ENCODE peak calls at places on chromosomes 2 and 18, in five cellular contexts. X is psoas muscle, A is colonic mucosa, W is mammary epithelial cell, K is cardiac muscle cell. C is an unnamed sample.

GRCh38 chr2:27051902-27052645 is 606 bp downstream of the AGBL5 start:
- DNase-seq in X (peak), A (peak), W (no peak), K (peak), C (no peak)

GRCh38 chr18:21820811-21821143 is 80.2 kb downstream of the MIB1 start:
- DNase-seq in X (no peak), A (no peak), W (no peak), K (no peak), C (no peak)

GRCh38 chr2:68272246-68272987 is 20.1 kb upstream of the PPP3R1 start:
- DNase-seq in X (no peak), A (no peak), W (no peak), K (no peak), C (no peak)

GRCh38 chr2:173589604-173590277 is 235.1 kb downstream of the CDCA7 start:
- DNase-seq in X (peak), A (no peak), W (peak), K (no peak), C (peak)

GRCh38 chr18:24234850-24235418 is 96.1 kb downstream of the CABYR start:
- DNase-seq in X (no peak), A (no peak), W (no peak), K (peak), C (no peak)

GRCh38 chr18:23519725-23520124 is 16.4 kb downstream of the RMC1 start:
- DNase-seq in X (no peak), A (no peak), W (no peak), K (no peak), C (no peak)

GRCh38 chr2:120541553-120541932 is 194.1 kb upstream of the GLI2 start:
- DNase-seq in X (peak), A (no peak), W (no peak), K (no peak), C (no peak)

GRCh38 chr18:56789004-56789888 is 138.1 kb downstream of the WDR7 start:
- DNase-seq in X (no peak), A (peak), W (peak), K (peak), C (peak)

GRCh38 chr2:44582363-44583008 is 220.7 kb downstream of the CAMKMT start:
- DNase-seq in X (no peak), A (no peak), W (peak), K (no peak), C (peak)

GRCh38 chr2:86038291-86039081 is 67.2 kb downstream of the POLR1A start:
- DNase-seq in X (no peak), A (peak), W (no peak), K (no peak), C (no peak)

GRCh38 chr2:1553671-1554295 is 140.5 kb downstream of the TPO start:
- DNase-seq in X (no peak), A (no peak), W (peak), K (no peak), C (peak)

GRCh38 chr2:67436221-67436620 is 39.1 kb downstream of the ETAA1 start:
- DNase-seq in X (no peak), A (no peak), W (no peak), K (no peak), C (no peak)

GRCh38 chr2:156635646-156636045 is 199.5 kb downstream of the GPD2 start:
- DNase-seq in X (no peak), A (no peak), W (no peak), K (no peak), C (no peak)

GRCh38 chr2:43032894-43033270 is 193.5 kb downstream of the ZFP36L2 start:
- DNase-seq in X (no peak), A (no peak), W (no peak), K (no peak), C (no peak)

GRCh38 chr18:23887493-23887892 is 127.1 kb upstream of the TTC39C start:
- DNase-seq in X (no peak), A (no peak), W (peak), K (no peak), C (no peak)

GRCh38 chr2:127407661-127408003 is 10.6 kb upstream of the PROC start:
- DNase-seq in X (no peak), A (no peak), W (no peak), K (no peak), C (no peak)

GRCh38 chr2:3656762-3657691 is 973 bp upstream of the ALLC start:
- DNase-seq in X (no peak), A (no peak), W (no peak), K (no peak), C (no peak)

GRCh38 chr18:64119916-64120315 is 29.0 kb downstream of the LINC00305 start:
- DNase-seq in X (no peak), A (no peak), W (no peak), K (peak), C (no peak)

GRCh38 chr2:157839162-157839801 is 36.8 kb downstream of the ACVR1 start:
- DNase-seq in X (peak), A (no peak), W (no peak), K (peak), C (no peak)

GRCh38 chr2:67984600-67984999 is 78.2 kb downstream of the C1D start:
- DNase-seq in X (no peak), A (no peak), W (no peak), K (no peak), C (no peak)

GRCh38 chr2:201111096-201111495 is 4.9 kb upstream of the CFLAR start:
- DNase-seq in X (no peak), A (no peak), W (no peak), K (no peak), C (no peak)

GRCh38 chr2:45843136-45843535 is 191.7 kb downstream of the PRKCE start:
- DNase-seq in X (no peak), A (no peak), W (no peak), K (no peak), C (no peak)

GRCh38 chr2:178195390-178196166 is 1.3 kb downstream of the OSBPL6 start:
- DNase-seq in X (no peak), A (no peak), W (no peak), K (no peak), C (no peak)
- H3K27ac ChIP-seq in X (peak), A (no peak), W (peak), K (no peak), C (peak)

DNA sequence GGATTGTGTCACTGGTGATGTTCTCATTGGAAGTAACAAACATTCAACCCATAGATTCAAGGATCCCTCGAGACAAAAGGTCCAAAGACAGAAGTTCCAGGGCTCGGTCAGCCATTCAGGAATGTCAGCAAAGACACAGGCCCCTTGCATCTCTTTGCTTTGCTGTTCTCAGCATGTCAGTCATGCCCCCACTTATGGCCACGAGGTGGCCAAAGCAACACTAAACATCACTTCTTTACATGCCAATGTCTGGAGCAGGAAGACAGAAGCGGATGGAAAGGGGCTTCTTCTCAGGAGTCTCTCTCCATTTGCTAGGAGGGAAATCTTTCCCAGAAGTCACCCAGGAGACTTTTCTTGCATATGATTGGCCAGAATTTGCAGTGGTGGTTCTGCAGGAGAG is 191.6 kb upstream of the SP5 start:
- DNase-seq in X (no peak), A (no peak), W (no peak), K (no peak), C (no peak)
- TF ChIP-seq CTCF in X (no peak), A (no peak), W (no peak), K (no peak), C (no peak)

GRCh38 chr18:70394672-70395071 is 105.8 kb downstream of the SOCS6 start:
- DNase-seq in X (no peak), A (no peak), W (no peak), K (no peak), C (no peak)
- H3K27ac ChIP-seq in X (no peak), A (no peak), W (no peak), K (no peak), C (no peak)

GRCh38 chr18:76823574-76823973 is 1.2 kb downstream of the ZNF236 start:
- DNase-seq in X (peak), A (peak), W (no peak), K (peak), C (no peak)
- TF ChIP-seq CTCF in X (no peak), A (no peak), W (no peak), K (peak), C (no peak)